ENCODE peak calls at places on chromosomes 3 and 15, in seven cellular contexts. One of them, this sample, is unnamed.

GRCh38 chr3:117439812-117440211 is 730.2 kb downstream of the TUSC7 start:
- DNase-seq in left ventricle myocardium inferior: no peak
- DNase-seq in heart right ventricle: no peak
- DNase-seq in Jurkat, Clone E6-1: no peak
- DNase-seq in fibroblast of mammary gland: peak; percentile 26
- DNase-seq in psoas muscle: no peak
- DNase-seq in colonic mucosa: no peak
- DNase-seq in this sample: peak; percentile 48

GRCh38 chr3:142279965-142280590 is 54.7 kb upstream of the GK5 start:
- DNase-seq in left ventricle myocardium inferior: no peak
- DNase-seq in heart right ventricle: no peak
- DNase-seq in Jurkat, Clone E6-1: peak; percentile 75
- DNase-seq in fibroblast of mammary gland: peak; percentile 90
- DNase-seq in psoas muscle: no peak
- DNase-seq in colonic mucosa: peak; percentile 56
- DNase-seq in this sample: peak; percentile 86

GRCh38 chr3:168647582-168647981 is 551.9 kb upstream of the GOLIM4 start:
- DNase-seq in left ventricle myocardium inferior: no peak
- DNase-seq in heart right ventricle: no peak
- DNase-seq in Jurkat, Clone E6-1: no peak
- DNase-seq in fibroblast of mammary gland: no peak
- DNase-seq in psoas muscle: no peak
- DNase-seq in colonic mucosa: no peak
- DNase-seq in this sample: no peak

GRCh38 chr3:195181781-195182469 is 89.0 kb downstream of the XXYLT1 start:
- DNase-seq in left ventricle myocardium inferior: no peak
- DNase-seq in heart right ventricle: no peak
- DNase-seq in Jurkat, Clone E6-1: no peak
- DNase-seq in fibroblast of mammary gland: no peak
- DNase-seq in psoas muscle: no peak
- DNase-seq in colonic mucosa: no peak
- DNase-seq in this sample: no peak

GRCh38 chr3:65356331-65357286 is 668.8 kb upstream of the ADAMTS9 start:
- DNase-seq in left ventricle myocardium inferior: no peak
- DNase-seq in heart right ventricle: peak; percentile 23
- DNase-seq in Jurkat, Clone E6-1: no peak
- DNase-seq in fibroblast of mammary gland: no peak
- DNase-seq in psoas muscle: no peak
- DNase-seq in colonic mucosa: no peak
- DNase-seq in this sample: no peak

GRCh38 chr3:146498002-146498736 is 28.8 kb upstream of the PLSCR2 start:
- DNase-seq in left ventricle myocardium inferior: no peak
- DNase-seq in heart right ventricle: no peak
- DNase-seq in Jurkat, Clone E6-1: peak; percentile 81
- DNase-seq in fibroblast of mammary gland: no peak
- DNase-seq in psoas muscle: no peak
- DNase-seq in colonic mucosa: no peak
- DNase-seq in this sample: no peak

GRCh38 chr3:65871305-65872141 is 167.2 kb downstream of the MAGI1 start:
- DNase-seq in left ventricle myocardium inferior: peak; percentile 40
- DNase-seq in heart right ventricle: peak; percentile 42
- DNase-seq in Jurkat, Clone E6-1: no peak
- DNase-seq in fibroblast of mammary gland: no peak
- DNase-seq in psoas muscle: peak; percentile 67
- DNase-seq in colonic mucosa: peak; percentile 70
- DNase-seq in this sample: peak; percentile 30

GRCh38 chr3:13072239-13073041 is 789 bp downstream of the IQSEC1 start:
- DNase-seq in left ventricle myocardium inferior: peak; percentile 77
- DNase-seq in heart right ventricle: peak; percentile 70
- DNase-seq in Jurkat, Clone E6-1: no peak
- DNase-seq in fibroblast of mammary gland: no peak
- DNase-seq in psoas muscle: peak; percentile 81
- DNase-seq in colonic mucosa: no peak
- DNase-seq in this sample: no peak

GRCh38 chr15:25237291-25237978 is 201.4 kb downstream of the UBE3A start:
- DNase-seq in left ventricle myocardium inferior: no peak
- DNase-seq in heart right ventricle: peak; percentile 4
- DNase-seq in Jurkat, Clone E6-1: no peak
- DNase-seq in fibroblast of mammary gland: no peak
- DNase-seq in psoas muscle: no peak
- DNase-seq in colonic mucosa: no peak
- DNase-seq in this sample: no peak

GRCh38 chr15:74409225-74409624 is 24.5 kb downstream of the SEMA7A start:
- DNase-seq in left ventricle myocardium inferior: no peak
- DNase-seq in heart right ventricle: no peak
- DNase-seq in Jurkat, Clone E6-1: no peak
- DNase-seq in fibroblast of mammary gland: no peak
- DNase-seq in psoas muscle: no peak
- DNase-seq in colonic mucosa: no peak
- DNase-seq in this sample: no peak

GRCh38 chr3:178001670-178002101 is 534.5 kb upstream of the KCNMB2 start:
- DNase-seq in left ventricle myocardium inferior: no peak
- DNase-seq in heart right ventricle: no peak
- DNase-seq in Jurkat, Clone E6-1: no peak
- DNase-seq in fibroblast of mammary gland: no peak
- DNase-seq in psoas muscle: no peak
- DNase-seq in colonic mucosa: no peak
- DNase-seq in this sample: no peak

GRCh38 chr3:24086597-24087369 is 141.7 kb downstream of the NR1D2 start:
- DNase-seq in left ventricle myocardium inferior: no peak
- DNase-seq in heart right ventricle: no peak
- DNase-seq in Jurkat, Clone E6-1: no peak
- DNase-seq in fibroblast of mammary gland: peak; percentile 47
- DNase-seq in psoas muscle: no peak
- DNase-seq in colonic mucosa: no peak
- DNase-seq in this sample: peak; percentile 30
- H3K4me3 ChIP-seq in left ventricle myocardium inferior: no peak overlapping the region
- H3K4me3 ChIP-seq in heart right ventricle: no peak overlapping the region
- H3K4me3 ChIP-seq in Jurkat, Clone E6-1: no peak overlapping the region
- H3K4me3 ChIP-seq in fibroblast of mammary gland: no peak overlapping the region
- H3K4me3 ChIP-seq in psoas muscle: no peak overlapping the region
- H3K4me3 ChIP-seq in colonic mucosa: no peak overlapping the region
- H3K4me3 ChIP-seq in this sample: no peak overlapping the region

GRCh38 chr15:85750319-85750806 is 44.4 kb downstream of the KLHL25 start:
- DNase-seq in left ventricle myocardium inferior: peak; percentile 77
- DNase-seq in heart right ventricle: peak; percentile 80
- DNase-seq in Jurkat, Clone E6-1: no peak
- DNase-seq in fibroblast of mammary gland: peak; percentile 59
- DNase-seq in psoas muscle: peak; percentile 84
- DNase-seq in colonic mucosa: peak; percentile 31
- DNase-seq in this sample: peak; percentile 61
- H3K4me3 ChIP-seq in left ventricle myocardium inferior: peak overlapping the region; percentile 45
- H3K4me3 ChIP-seq in heart right ventricle: no peak overlapping the region
- H3K4me3 ChIP-seq in Jurkat, Clone E6-1: no peak overlapping the region
- H3K4me3 ChIP-seq in fibroblast of mammary gland: no peak overlapping the region
- H3K4me3 ChIP-seq in psoas muscle: peak overlapping the region; percentile 49
- H3K4me3 ChIP-seq in colonic mucosa: no peak overlapping the region
- H3K4me3 ChIP-seq in this sample: no peak overlapping the region

GRCh38 chr3:15795563-15796308 is 2.0 kb downstream of the ANKRD28 start:
- DNase-seq in left ventricle myocardium inferior: no peak
- DNase-seq in heart right ventricle: no peak
- DNase-seq in Jurkat, Clone E6-1: no peak
- DNase-seq in fibroblast of mammary gland: peak; percentile 59
- DNase-seq in psoas muscle: no peak
- DNase-seq in colonic mucosa: no peak
- DNase-seq in this sample: peak; percentile 75

GRCh38 chr3:15796771-15797599 is 794 bp downstream of the ANKRD28 start:
- DNase-seq in left ventricle myocardium inferior: no peak
- DNase-seq in heart right ventricle: no peak
- DNase-seq in Jurkat, Clone E6-1: no peak
- DNase-seq in fibroblast of mammary gland: peak; percentile 89
- DNase-seq in psoas muscle: no peak
- DNase-seq in colonic mucosa: no peak
- DNase-seq in this sample: peak; percentile 74

GRCh38 chr3:15796331-15796730 is 1.4 kb downstream of the ANKRD28 start:
- DNase-seq in left ventricle myocardium inferior: no peak
- DNase-seq in heart right ventricle: no peak
- DNase-seq in Jurkat, Clone E6-1: no peak
- DNase-seq in fibroblast of mammary gland: no peak
- DNase-seq in psoas muscle: no peak
- DNase-seq in colonic mucosa: no peak
- DNase-seq in this sample: peak; percentile 24

GRCh38 chr3:15794303-15794771 is 3.4 kb downstream of the ANKRD28 start:
- DNase-seq in left ventricle myocardium inferior: no peak
- DNase-seq in heart right ventricle: no peak
- DNase-seq in Jurkat, Clone E6-1: no peak
- DNase-seq in fibroblast of mammary gland: peak; percentile 86
- DNase-seq in psoas muscle: no peak
- DNase-seq in colonic mucosa: no peak
- DNase-seq in this sample: peak; percentile 60

GRCh38 chr3:15794842-15795562 is 2.8 kb downstream of the ANKRD28 start:
- DNase-seq in left ventricle myocardium inferior: no peak
- DNase-seq in heart right ventricle: no peak
- DNase-seq in Jurkat, Clone E6-1: no peak
- DNase-seq in fibroblast of mammary gland: no peak
- DNase-seq in psoas muscle: no peak
- DNase-seq in colonic mucosa: no peak
- DNase-seq in this sample: peak; percentile 47
- H3K4me3 ChIP-seq in left ventricle myocardium inferior: peak overlapping the region; percentile 55
- H3K4me3 ChIP-seq in heart right ventricle: peak overlapping the region; percentile 48
- H3K4me3 ChIP-seq in Jurkat, Clone E6-1: no peak overlapping the region
- H3K4me3 ChIP-seq in fibroblast of mammary gland: peak overlapping the region; percentile 92
- H3K4me3 ChIP-seq in psoas muscle: peak overlapping the region; percentile 65
- H3K4me3 ChIP-seq in colonic mucosa: no peak overlapping the region
- H3K4me3 ChIP-seq in this sample: peak overlapping the region; percentile 71

GRCh38 chr15:96362759-96363678 is 32.5 kb downstream of the NR2F2 start:
- DNase-seq in left ventricle myocardium inferior: no peak
- DNase-seq in heart right ventricle: no peak
- DNase-seq in Jurkat, Clone E6-1: no peak
- DNase-seq in fibroblast of mammary gland: no peak
- DNase-seq in psoas muscle: no peak
- DNase-seq in colonic mucosa: no peak
- DNase-seq in this sample: no peak
- H3K4me3 ChIP-seq in left ventricle myocardium inferior: no peak overlapping the region
- H3K4me3 ChIP-seq in heart right ventricle: no peak overlapping the region
- H3K4me3 ChIP-seq in Jurkat, Clone E6-1: no peak overlapping the region
- H3K4me3 ChIP-seq in fibroblast of mammary gland: no peak overlapping the region
- H3K4me3 ChIP-seq in psoas muscle: no peak overlapping the region
- H3K4me3 ChIP-seq in colonic mucosa: no peak overlapping the region
- H3K4me3 ChIP-seq in this sample: no peak overlapping the region

GRCh38 chr15:79378394-79379158 is 53.6 kb upstream of the MINAR1 start:
- DNase-seq in left ventricle myocardium inferior: no peak
- DNase-seq in heart right ventricle: no peak
- DNase-seq in Jurkat, Clone E6-1: no peak
- DNase-seq in fibroblast of mammary gland: peak; percentile 35
- DNase-seq in psoas muscle: no peak
- DNase-seq in colonic mucosa: no peak
- DNase-seq in this sample: no peak
- H3K4me3 ChIP-seq in left ventricle myocardium inferior: no peak overlapping the region
- H3K4me3 ChIP-seq in heart right ventricle: no peak overlapping the region
- H3K4me3 ChIP-seq in Jurkat, Clone E6-1: no peak overlapping the region
- H3K4me3 ChIP-seq in fibroblast of mammary gland: no peak overlapping the region
- H3K4me3 ChIP-seq in psoas muscle: no peak overlapping the region
- H3K4me3 ChIP-seq in colonic mucosa: no peak overlapping the region
- H3K4me3 ChIP-seq in this sample: no peak overlapping the region

DNA sequence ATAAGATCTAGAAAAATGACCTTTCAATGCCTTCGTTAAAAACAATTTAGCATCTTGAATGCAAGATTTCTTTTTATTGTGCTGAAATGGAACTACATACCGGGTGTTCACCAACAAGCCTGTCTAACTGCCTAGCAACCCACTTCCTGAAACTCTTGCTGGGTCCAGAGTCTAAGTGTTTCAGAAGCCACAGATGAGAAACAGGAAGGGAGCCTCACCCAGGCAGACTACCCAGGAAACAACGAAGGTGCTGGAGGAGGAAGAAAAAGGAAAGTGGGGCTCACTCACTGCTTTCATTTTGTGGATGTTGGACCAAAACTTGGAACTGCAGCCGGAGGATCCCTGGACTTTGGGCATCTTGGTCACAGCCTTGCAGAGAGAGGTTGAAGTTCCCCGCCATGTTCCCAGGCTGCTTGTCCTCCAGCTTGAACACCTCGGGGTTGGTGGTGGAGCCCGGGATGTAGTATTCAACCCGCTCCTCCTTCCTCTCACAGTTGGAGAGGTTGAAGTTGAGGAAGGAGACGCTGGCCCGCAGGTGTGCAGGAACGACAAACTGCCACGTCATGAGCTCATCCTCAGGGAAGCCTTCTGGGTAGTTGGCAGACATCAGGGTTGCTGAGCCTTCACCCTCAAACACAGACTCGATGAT is 35.9 kb downstream of the CDCP1 start:
- DNase-seq in left ventricle myocardium inferior: no peak
- DNase-seq in heart right ventricle: no peak
- DNase-seq in Jurkat, Clone E6-1: peak; percentile 89
- DNase-seq in fibroblast of mammary gland: no peak
- DNase-seq in psoas muscle: no peak
- DNase-seq in colonic mucosa: peak; percentile 84
- DNase-seq in this sample: no peak
- H3K4me3 ChIP-seq in left ventricle myocardium inferior: no peak overlapping the region
- H3K4me3 ChIP-seq in heart right ventricle: peak overlapping the region; percentile 12
- H3K4me3 ChIP-seq in Jurkat, Clone E6-1: peak overlapping the region; percentile 42
- H3K4me3 ChIP-seq in fibroblast of mammary gland: no peak overlapping the region
- H3K4me3 ChIP-seq in psoas muscle: no peak overlapping the region
- H3K4me3 ChIP-seq in colonic mucosa: no peak overlapping the region
- H3K4me3 ChIP-seq in this sample: no peak overlapping the region

GRCh38 chr3:27666277-27666676 is 55.8 kb downstream of the EOMES start:
- DNase-seq in left ventricle myocardium inferior: no peak
- DNase-seq in heart right ventricle: no peak
- DNase-seq in Jurkat, Clone E6-1: no peak
- DNase-seq in fibroblast of mammary gland: no peak
- DNase-seq in psoas muscle: no peak
- DNase-seq in colonic mucosa: no peak
- DNase-seq in this sample: no peak

GRCh38 chr3:27667751-27668150 is 54.4 kb downstream of the EOMES start:
- DNase-seq in left ventricle myocardium inferior: no peak
- DNase-seq in heart right ventricle: no peak
- DNase-seq in Jurkat, Clone E6-1: no peak
- DNase-seq in fibroblast of mammary gland: no peak
- DNase-seq in psoas muscle: no peak
- DNase-seq in colonic mucosa: no peak
- DNase-seq in this sample: no peak

GRCh38 chr3:27669505-27670085 is 52.5 kb downstream of the EOMES start:
- DNase-seq in left ventricle myocardium inferior: no peak
- DNase-seq in heart right ventricle: no peak
- DNase-seq in Jurkat, Clone E6-1: peak; percentile 27
- DNase-seq in fibroblast of mammary gland: no peak
- DNase-seq in psoas muscle: no peak
- DNase-seq in colonic mucosa: no peak
- DNase-seq in this sample: no peak

GRCh38 chr3:27670619-27671018 is 51.5 kb downstream of the EOMES start:
- DNase-seq in left ventricle myocardium inferior: no peak
- DNase-seq in heart right ventricle: no peak
- DNase-seq in Jurkat, Clone E6-1: no peak
- DNase-seq in fibroblast of mammary gland: no peak
- DNase-seq in psoas muscle: no peak
- DNase-seq in colonic mucosa: no peak
- DNase-seq in this sample: no peak

DNA sequence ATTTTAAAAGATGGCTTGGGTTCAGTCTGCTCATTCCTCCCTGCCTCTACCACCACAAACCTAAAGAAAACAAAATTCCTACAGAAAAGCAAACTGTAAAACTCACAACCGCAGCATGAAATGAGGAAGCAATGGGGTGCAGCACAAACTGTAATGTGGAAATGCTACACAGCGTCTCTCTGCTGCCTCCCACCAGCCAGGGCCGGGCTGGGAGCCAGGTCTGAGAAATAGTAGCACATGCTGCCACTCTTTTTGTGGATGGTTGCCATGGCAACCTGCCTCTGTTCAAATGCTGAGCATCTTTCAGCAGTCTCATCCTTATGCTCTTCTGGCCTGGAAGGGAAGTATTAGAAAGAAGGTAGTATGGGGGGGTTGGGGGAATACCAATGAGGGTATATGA is 55.4 kb downstream of the EOMES start:
- DNase-seq in left ventricle myocardium inferior: peak; percentile 56
- DNase-seq in heart right ventricle: peak; percentile 66
- DNase-seq in Jurkat, Clone E6-1: peak; percentile 12
- DNase-seq in fibroblast of mammary gland: peak; percentile 78
- DNase-seq in psoas muscle: peak; percentile 79
- DNase-seq in colonic mucosa: peak; percentile 32
- DNase-seq in this sample: peak; percentile 69
- H3K4me3 ChIP-seq in left ventricle myocardium inferior: no peak overlapping the region
- H3K4me3 ChIP-seq in heart right ventricle: no peak overlapping the region
- H3K4me3 ChIP-seq in Jurkat, Clone E6-1: no peak overlapping the region
- H3K4me3 ChIP-seq in fibroblast of mammary gland: no peak overlapping the region
- H3K4me3 ChIP-seq in psoas muscle: no peak overlapping the region
- H3K4me3 ChIP-seq in colonic mucosa: no peak overlapping the region
- H3K4me3 ChIP-seq in this sample: no peak overlapping the region

This sample was measured in fibroblast of the aortic adventitia.